ENCODE peak calls at places on chromosome 19, in six cellular contexts. One of them, this sample, is unnamed. For H3K4me1, the result is how much of the 10 kb centered on the place peaks cover.

GRCh38 chr19:35240322-35240721 is 8.5 kb upstream of the LSR start:
- DNase-seq in cardiac muscle cell: no peak
- DNase-seq in thoracic aorta: no peak
- DNase-seq in psoas muscle: no peak
- DNase-seq in A549: no peak
- DNase-seq in hepatocyte: no peak
- DNase-seq in this sample: no peak

GRCh38 chr19:53196777-53197396 is 3.7 kb upstream of the ZNF665 start:
- DNase-seq in cardiac muscle cell: peak
- DNase-seq in thoracic aorta: peak
- DNase-seq in psoas muscle: peak
- DNase-seq in A549: no peak
- DNase-seq in hepatocyte: peak
- DNase-seq in this sample: peak

GRCh38 chr19:36771275-36772231 is 1.1 kb downstream of the ZNF850 start:
- DNase-seq in cardiac muscle cell: peak
- DNase-seq in thoracic aorta: peak
- DNase-seq in psoas muscle: peak
- DNase-seq in A549: no peak
- DNase-seq in hepatocyte: peak
- DNase-seq in this sample: peak

GRCh38 chr19:35780717-35781116 is 5.4 kb downstream of the ARHGAP33 start:
- DNase-seq in cardiac muscle cell: no peak
- DNase-seq in thoracic aorta: no peak
- DNase-seq in psoas muscle: no peak
- DNase-seq in A549: no peak
- DNase-seq in hepatocyte: no peak
- DNase-seq in this sample: no peak

GRCh38 chr19:33815410-33816340 is 19.0 kb downstream of the KCTD15 start:
- DNase-seq in cardiac muscle cell: no peak
- DNase-seq in thoracic aorta: no peak
- DNase-seq in psoas muscle: no peak
- DNase-seq in A549: no peak
- DNase-seq in hepatocyte: no peak
- DNase-seq in this sample: peak

GRCh38 chr19:29674374-29675119 is 9.3 kb downstream of the PLEKHF1 start:
- DNase-seq in cardiac muscle cell: no peak
- DNase-seq in thoracic aorta: no peak
- DNase-seq in psoas muscle: no peak
- DNase-seq in A549: no peak
- DNase-seq in hepatocyte: no peak
- DNase-seq in this sample: no peak

GRCh38 chr19:12791345-12792047 is at the start of gene JUNB:
- DNase-seq in cardiac muscle cell: peak
- DNase-seq in thoracic aorta: peak
- DNase-seq in psoas muscle: peak
- DNase-seq in A549: peak
- DNase-seq in hepatocyte: peak
- DNase-seq in this sample: peak

GRCh38 chr19:51338563-51339312 is 3.2 kb downstream of the VSIG10L start:
- DNase-seq in cardiac muscle cell: peak
- DNase-seq in thoracic aorta: peak
- DNase-seq in psoas muscle: peak
- DNase-seq in A549: peak
- DNase-seq in hepatocyte: peak
- DNase-seq in this sample: peak

GRCh38 chr19:45939792-45940514 is 25.4 kb upstream of the NANOS2 start:
- DNase-seq in cardiac muscle cell: no peak
- DNase-seq in thoracic aorta: no peak
- DNase-seq in psoas muscle: no peak
- DNase-seq in A549: no peak
- DNase-seq in hepatocyte: no peak
- DNase-seq in this sample: no peak

GRCh38 chr19:51114087-51114714 is 6.0 kb upstream of the CTU1 start:
- DNase-seq in cardiac muscle cell: no peak
- DNase-seq in thoracic aorta: no peak
- DNase-seq in psoas muscle: no peak
- DNase-seq in A549: no peak
- DNase-seq in hepatocyte: no peak
- DNase-seq in this sample: no peak

GRCh38 chr19:14507704-14508246 is 10.4 kb downstream of the DNAJB1 start:
- DNase-seq in cardiac muscle cell: peak
- DNase-seq in thoracic aorta: no peak
- DNase-seq in psoas muscle: no peak
- DNase-seq in A549: no peak
- DNase-seq in hepatocyte: peak
- DNase-seq in this sample: peak

GRCh38 chr19:45245826-45246225 is 619 bp upstream of the EXOC3L2 start:
- DNase-seq in cardiac muscle cell: no peak
- DNase-seq in thoracic aorta: no peak
- DNase-seq in psoas muscle: no peak
- DNase-seq in A549: no peak
- DNase-seq in hepatocyte: no peak
- DNase-seq in this sample: no peak

GRCh38 chr19:44758596-44758995 is 10.1 kb downstream of the BCL3 start:
- DNase-seq in cardiac muscle cell: peak
- DNase-seq in thoracic aorta: no peak
- DNase-seq in psoas muscle: no peak
- DNase-seq in A549: no peak
- DNase-seq in hepatocyte: peak
- DNase-seq in this sample: no peak

GRCh38 chr19:53389591-53390377 is 5.2 kb upstream of the ZNF765 start:
- DNase-seq in cardiac muscle cell: no peak
- DNase-seq in thoracic aorta: no peak
- DNase-seq in psoas muscle: peak
- DNase-seq in A549: no peak
- DNase-seq in hepatocyte: no peak
- DNase-seq in this sample: no peak

GRCh38 chr19:49951806-49952474 is 9.0 kb downstream of the SIGLEC11 start:
- DNase-seq in cardiac muscle cell: no peak
- DNase-seq in thoracic aorta: no peak
- DNase-seq in psoas muscle: no peak
- DNase-seq in A549: no peak
- DNase-seq in hepatocyte: no peak
- DNase-seq in this sample: no peak

GRCh38 chr19:51571599-51571998 is 516 bp downstream of the ZNF175 start:
- DNase-seq in cardiac muscle cell: no peak
- DNase-seq in thoracic aorta: no peak
- DNase-seq in psoas muscle: no peak
- DNase-seq in A549: no peak
- DNase-seq in hepatocyte: no peak
- DNase-seq in this sample: no peak

GRCh38 chr19:48368942-48369341 is 4.8 kb downstream of the SYNGR4 start:
- DNase-seq in cardiac muscle cell: no peak
- DNase-seq in thoracic aorta: no peak
- DNase-seq in psoas muscle: no peak
- DNase-seq in A549: no peak
- DNase-seq in hepatocyte: no peak
- DNase-seq in this sample: no peak

GRCh38 chr19:5975388-5975728 is 2.6 kb downstream of the RANBP3 start:
- DNase-seq in cardiac muscle cell: no peak
- DNase-seq in thoracic aorta: no peak
- DNase-seq in psoas muscle: no peak
- DNase-seq in A549: no peak
- DNase-seq in hepatocyte: no peak
- DNase-seq in this sample: no peak
- H3K4me1 ChIP-seq in cardiac muscle cell: under half
- H3K4me1 ChIP-seq in thoracic aorta: under half
- H3K4me1 ChIP-seq in psoas muscle: under half
- H3K4me1 ChIP-seq in A549: under half
- H3K4me1 ChIP-seq in hepatocyte: under half
- H3K4me1 ChIP-seq in this sample: under half

GRCh38 chr19:43692882-43693281 is 22.9 kb upstream of the PLAUR start:
- DNase-seq in cardiac muscle cell: no peak
- DNase-seq in thoracic aorta: no peak
- DNase-seq in psoas muscle: no peak
- DNase-seq in A549: no peak
- DNase-seq in hepatocyte: no peak
- DNase-seq in this sample: no peak
- H3K4me1 ChIP-seq in cardiac muscle cell: under half
- H3K4me1 ChIP-seq in thoracic aorta: under half
- H3K4me1 ChIP-seq in psoas muscle: under half
- H3K4me1 ChIP-seq in A549: under half
- H3K4me1 ChIP-seq in hepatocyte: under half
- H3K4me1 ChIP-seq in this sample: under half

GRCh38 chr19:46976845-46977320 is 42.8 kb upstream of the NPAS1 start:
- DNase-seq in cardiac muscle cell: peak
- DNase-seq in thoracic aorta: no peak
- DNase-seq in psoas muscle: peak
- DNase-seq in A549: no peak
- DNase-seq in hepatocyte: peak
- DNase-seq in this sample: no peak

GRCh38 chr19:46974181-46974580 is 45.5 kb upstream of the NPAS1 start:
- DNase-seq in cardiac muscle cell: no peak
- DNase-seq in thoracic aorta: no peak
- DNase-seq in psoas muscle: no peak
- DNase-seq in A549: no peak
- DNase-seq in hepatocyte: no peak
- DNase-seq in this sample: no peak

GRCh38 chr19:46977548-46977947 is 42.1 kb upstream of the NPAS1 start:
- DNase-seq in cardiac muscle cell: no peak
- DNase-seq in thoracic aorta: no peak
- DNase-seq in psoas muscle: no peak
- DNase-seq in A549: no peak
- DNase-seq in hepatocyte: no peak
- DNase-seq in this sample: no peak

GRCh38 chr19:46975918-46976782 is 43.5 kb upstream of the NPAS1 start:
- DNase-seq in cardiac muscle cell: peak
- DNase-seq in thoracic aorta: peak
- DNase-seq in psoas muscle: peak
- DNase-seq in A549: no peak
- DNase-seq in hepatocyte: peak
- DNase-seq in this sample: peak

GRCh38 chr19:46975011-46975917 is 44.4 kb upstream of the NPAS1 start:
- DNase-seq in cardiac muscle cell: no peak
- DNase-seq in thoracic aorta: no peak
- DNase-seq in psoas muscle: no peak
- DNase-seq in A549: no peak
- DNase-seq in hepatocyte: no peak
- DNase-seq in this sample: no peak
- H3K4me1 ChIP-seq in cardiac muscle cell: under half
- H3K4me1 ChIP-seq in thoracic aorta: half or more
- H3K4me1 ChIP-seq in psoas muscle: half or more
- H3K4me1 ChIP-seq in A549: under half
- H3K4me1 ChIP-seq in hepatocyte: under half
- H3K4me1 ChIP-seq in this sample: under half

GRCh38 chr19:38700350-38700932 is 43.8 kb downstream of the CAPN12 start:
- DNase-seq in cardiac muscle cell: no peak
- DNase-seq in thoracic aorta: no peak
- DNase-seq in psoas muscle: no peak
- DNase-seq in A549: no peak
- DNase-seq in hepatocyte: no peak
- DNase-seq in this sample: no peak

GRCh38 chr19:38703509-38703908 is 40.8 kb downstream of the CAPN12 start:
- DNase-seq in cardiac muscle cell: no peak
- DNase-seq in thoracic aorta: no peak
- DNase-seq in psoas muscle: no peak
- DNase-seq in A549: no peak
- DNase-seq in hepatocyte: no peak
- DNase-seq in this sample: no peak

GRCh38 chr19:38701455-38702063 is 42.7 kb downstream of the CAPN12 start:
- DNase-seq in cardiac muscle cell: no peak
- DNase-seq in thoracic aorta: no peak
- DNase-seq in psoas muscle: no peak
- DNase-seq in A549: no peak
- DNase-seq in hepatocyte: peak
- DNase-seq in this sample: no peak

GRCh38 chr19:38700933-38701454 is 43.3 kb downstream of the CAPN12 start:
- DNase-seq in cardiac muscle cell: no peak
- DNase-seq in thoracic aorta: no peak
- DNase-seq in psoas muscle: no peak
- DNase-seq in A549: no peak
- DNase-seq in hepatocyte: no peak
- DNase-seq in this sample: no peak

GRCh38 chr19:38702278-38702677 is 42.0 kb downstream of the CAPN12 start:
- DNase-seq in cardiac muscle cell: no peak
- DNase-seq in thoracic aorta: no peak
- DNase-seq in psoas muscle: no peak
- DNase-seq in A549: no peak
- DNase-seq in hepatocyte: no peak
- DNase-seq in this sample: no peak
- H3K4me1 ChIP-seq in cardiac muscle cell: under half
- H3K4me1 ChIP-seq in thoracic aorta: half or more
- H3K4me1 ChIP-seq in psoas muscle: under half
- H3K4me1 ChIP-seq in A549: half or more
- H3K4me1 ChIP-seq in hepatocyte: under half
- H3K4me1 ChIP-seq in this sample: under half

DNA sequence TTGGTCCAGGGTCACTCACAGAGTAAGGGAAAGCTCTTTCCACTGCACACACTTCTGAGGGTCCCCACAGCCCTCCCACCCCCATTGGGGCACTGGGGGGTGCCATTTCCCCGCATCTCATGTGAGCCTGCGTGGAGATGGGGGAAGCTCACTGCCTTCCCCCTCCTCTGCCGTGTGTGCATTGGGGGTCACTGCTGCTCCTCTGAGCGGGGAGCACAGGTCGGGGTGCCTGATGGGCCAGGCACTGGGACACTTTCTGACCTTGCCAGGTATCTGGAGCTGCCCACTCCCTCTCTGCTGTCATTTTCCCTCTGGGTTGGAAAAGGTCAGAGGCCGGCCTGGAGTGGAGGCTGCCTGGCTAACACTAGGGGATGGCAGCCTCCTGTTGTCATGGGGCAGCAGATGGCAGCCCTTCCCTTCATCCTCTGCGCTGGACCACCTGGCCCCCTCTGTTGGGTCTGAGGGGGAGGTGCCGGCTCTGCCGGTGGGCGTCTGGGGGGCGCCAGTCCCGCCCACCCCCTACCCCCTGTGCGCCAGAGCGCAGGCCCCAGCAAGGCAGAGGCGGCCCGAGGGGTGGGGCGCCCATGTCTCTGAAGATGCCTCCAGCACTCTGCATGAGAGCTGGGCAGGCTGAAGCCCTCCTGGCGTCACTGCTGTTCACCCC is 9.1 kb downstream of the SSBP4 start:
- DNase-seq in cardiac muscle cell: no peak
- DNase-seq in thoracic aorta: no peak
- DNase-seq in psoas muscle: peak
- DNase-seq in A549: no peak
- DNase-seq in hepatocyte: no peak
- DNase-seq in this sample: no peak
- H3K4me1 ChIP-seq in cardiac muscle cell: under half
- H3K4me1 ChIP-seq in thoracic aorta: half or more
- H3K4me1 ChIP-seq in psoas muscle: under half
- H3K4me1 ChIP-seq in A549: under half
- H3K4me1 ChIP-seq in hepatocyte: under half
- H3K4me1 ChIP-seq in this sample: under half